ENCODE peak calls at places on chromosomes 12 and 14, in nine cellular contexts. C, S, Y, X, E, J, D, B and A are unnamed samples.

GRCh38 chr12:109900752-109901580 is 892 bp downstream of the TCHP start:
- DNase-seq in C (no peak), E (peak), X (peak), B (peak), D (no peak), J (peak), Y (peak), S (no peak), A (no peak)

GRCh38 chr14:68283378-68284123 is 464.0 kb downstream of the RAD51B start:
- DNase-seq in D (no peak), X (no peak), C (peak), B (no peak), E (no peak), Y (no peak), S (no peak), J (no peak), A (peak)

GRCh38 chr12:2335517-2335916 is 282.7 kb downstream of the CACNA1C start:
- DNase-seq in J (no peak), B (no peak), Y (peak), X (peak), E (no peak), S (no peak), D (no peak), C (no peak), A (no peak)

GRCh38 chr12:52057614-52057939 is 6.3 kb downstream of the NR4A1 start:
- DNase-seq in J (no peak), B (no peak), X (peak), S (no peak), C (no peak), Y (no peak), D (no peak), E (peak), A (no peak)

GRCh38 chr14:80653951-80654350 is 287.6 kb downstream of the CEP128 start:
- DNase-seq in C (no peak), X (no peak), S (no peak), B (no peak), D (no peak), Y (no peak), E (no peak), J (peak), A (no peak)

GRCh38 chr14:32560213-32560857 is 231.2 kb downstream of the AKAP6 start:
- DNase-seq in C (no peak), Y (peak), B (peak), E (peak), X (peak), S (peak), D (peak), J (peak), A (no peak)

GRCh38 chr12:26493656-26494055 is 298.3 kb downstream of the SSPN start:
- DNase-seq in E (no peak), Y (peak), S (peak), C (no peak), J (peak), B (no peak), X (no peak), D (no peak), A (no peak)

GRCh38 chr14:89027097-89027740 is 202.8 kb downstream of the TTC8 start:
- DNase-seq in B (peak), S (no peak), D (peak), Y (peak), J (peak), C (peak), X (peak), E (peak), A (no peak)

GRCh38 chr12:84723988-84724387 is 188.6 kb downstream of the SLC6A15 start:
- DNase-seq in E (no peak), Y (no peak), C (no peak), X (no peak), B (no peak), D (no peak), S (no peak), J (no peak), A (no peak)

GRCh38 chr12:123404581-123404980 is 20.6 kb downstream of the KMT5A start:
- DNase-seq in J (no peak), E (no peak), S (no peak), C (no peak), Y (no peak), B (no peak), X (no peak), D (no peak), A (no peak)

GRCh38 chr14:94102768-94103482 is 7.6 kb upstream of the IFI27 start:
- DNase-seq in B (no peak), D (no peak), E (no peak), J (no peak), C (no peak), Y (no peak), S (no peak), X (no peak), A (no peak)

GRCh38 chr12:112503521-112503920 is 84.8 kb downstream of the PTPN11 start:
- DNase-seq in J (no peak), B (no peak), C (no peak), Y (no peak), X (no peak), D (no peak), S (no peak), E (no peak), A (no peak)

DNA sequence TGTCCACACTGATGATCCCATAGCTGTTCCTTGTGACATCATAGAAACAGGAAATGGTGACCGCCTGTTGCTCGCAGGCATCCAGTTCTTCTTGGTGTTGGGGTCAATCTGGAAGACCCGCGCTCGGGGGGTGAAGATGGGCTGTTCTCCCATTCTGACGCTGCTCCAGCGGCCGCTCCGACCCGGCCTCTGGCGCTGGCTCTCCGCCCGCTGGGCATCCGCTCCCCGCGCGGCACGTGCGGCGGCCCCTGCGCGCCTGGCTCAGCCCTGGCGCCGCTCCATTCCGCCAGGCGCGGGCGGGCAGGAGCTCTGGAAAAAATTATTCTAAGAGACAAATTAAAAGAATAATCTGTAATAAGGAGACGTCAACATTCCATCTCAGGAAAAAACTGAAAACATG is 761.1 kb downstream of the TMEM121 start:
- DNase-seq in J (no peak), C (no peak), S (no peak), B (no peak), Y (no peak), D (no peak), E (no peak), X (no peak), A (no peak)
- H3K9ac ChIP-seq in J (no peak), C (no peak), S (no peak), B (no peak), Y (no peak), D (no peak), E (no peak), X (no peak), A (no peak)

GRCh38 chr14:95495538-95496025 is 20.9 kb downstream of the SYNE3 start:
- DNase-seq in B (no peak), X (no peak), J (no peak), D (no peak), C (peak), Y (peak), S (no peak), E (no peak), A (peak)

GRCh38 chr14:95497561-95498011 is 18.9 kb downstream of the SYNE3 start:
- DNase-seq in C (peak), B (no peak), J (no peak), S (no peak), E (peak), Y (no peak), X (peak), D (no peak), A (no peak)

GRCh38 chr14:95496111-95496681 is 20.3 kb downstream of the SYNE3 start:
- DNase-seq in X (peak), Y (peak), E (peak), B (no peak), J (no peak), S (peak), C (peak), D (no peak), A (no peak)

GRCh38 chr14:95495093-95495492 is 21.4 kb downstream of the SYNE3 start:
- DNase-seq in J (no peak), B (no peak), C (peak), D (no peak), S (no peak), E (no peak), Y (no peak), X (no peak), A (no peak)

GRCh38 chr14:95496690-95497241 is 19.7 kb downstream of the SYNE3 start:
- DNase-seq in S (peak), E (peak), B (no peak), X (peak), D (no peak), J (no peak), Y (peak), C (peak), A (no peak)
- H3K9ac ChIP-seq in S (no peak), E (no peak), B (no peak), X (peak), D (no peak), J (no peak), Y (no peak), C (no peak), A (peak)

DNA sequence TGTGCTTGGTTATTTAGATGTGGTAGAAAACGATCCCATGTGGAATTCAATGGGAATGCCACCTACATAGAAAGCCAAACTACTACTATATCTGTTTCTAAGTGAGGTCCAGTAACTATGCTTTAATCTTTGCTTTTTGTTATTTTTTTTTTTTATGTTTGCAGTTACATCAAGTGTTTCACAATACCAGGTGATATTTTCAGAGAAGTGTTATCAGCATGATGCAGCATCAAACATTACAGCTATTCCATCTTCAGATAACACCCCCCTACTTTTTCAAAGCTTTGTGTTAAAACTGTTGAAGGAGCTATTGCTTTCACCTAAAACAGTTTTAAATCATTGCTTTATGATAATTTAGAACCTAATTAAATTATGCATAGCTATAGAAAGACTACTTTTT is 163.8 kb upstream of the SLC16A7 start:
- DNase-seq in J (no peak), D (no peak), C (no peak), B (no peak), Y (no peak), S (no peak), X (no peak), E (no peak), A (no peak)
- H3K9ac ChIP-seq in J (no peak), D (no peak), C (no peak), B (no peak), Y (no peak), S (no peak), X (no peak), E (no peak), A (no peak)

GRCh38 chr12:83031301-83031700 is 344.6 kb downstream of the TMTC2 start:
- DNase-seq in E (no peak), Y (no peak), C (no peak), X (no peak), S (no peak), J (no peak), B (no peak), D (no peak), A (no peak)

DNA sequence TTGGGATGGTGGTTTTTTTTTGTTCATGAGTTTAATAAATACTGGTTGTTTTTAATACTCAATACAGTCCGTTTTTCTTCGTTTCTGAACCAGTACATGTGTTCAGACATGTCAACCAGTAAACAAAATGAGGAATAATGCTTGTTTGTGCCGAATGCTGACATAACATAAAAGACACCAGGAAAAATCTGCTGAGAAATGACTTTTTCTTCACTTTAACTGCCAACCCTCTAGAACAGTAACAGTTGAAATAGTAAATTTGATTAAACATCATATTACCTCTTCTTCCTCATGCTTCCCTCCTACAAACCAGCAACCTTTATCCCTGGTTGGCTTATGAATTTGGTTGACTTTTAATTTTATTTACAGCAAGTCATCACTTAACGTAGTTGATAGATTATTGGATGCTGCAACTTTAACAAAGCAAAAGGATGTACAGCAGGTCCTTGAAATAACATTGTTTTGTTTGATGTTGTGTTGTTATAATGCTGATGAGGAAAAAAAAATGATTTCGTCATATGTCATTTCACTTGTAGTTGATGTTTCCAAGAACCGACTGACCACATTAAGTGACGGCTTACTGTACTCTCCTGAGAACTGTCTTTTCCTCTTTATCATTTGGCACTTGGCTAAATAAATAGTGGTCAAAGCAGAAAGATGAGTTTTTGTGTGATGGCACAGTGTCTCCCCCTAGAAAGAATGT is 340.5 kb downstream of the TMTC2 start:
- DNase-seq in C (no peak), X (no peak), D (no peak), E (no peak), J (no peak), S (no peak), B (no peak), Y (no peak), A (no peak)
- H3K9ac ChIP-seq in C (no peak), X (no peak), D (no peak), E (no peak), J (no peak), S (no peak), B (no peak), Y (no peak), A (no peak)